ENCODE peak calls at places on chromosomes 16 and 17, in seven cellular contexts. X, D, A, I, H, M and J are unnamed samples.
A peak's percentile ranks its signal among the peaks of the same experiment; 100 is the strongest.

GRCh38 chr17:40675905-40676304 is 10.9 kb upstream of the KRT222 start:
- DNase-seq in H (no peak), A (no peak), I (no peak), D (no peak), X (no peak), M (no peak), J (no peak)

GRCh38 chr16:9437115-9437514 is 345.7 kb downstream of the HAPSTR1 start:
- DNase-seq in A (no peak), I (peak; percentile 23), H (no peak), D (no peak), X (no peak), M (no peak), J (no peak)

GRCh38 chr17:63196772-63197335 is 230.8 kb downstream of the TANC2 start:
- DNase-seq in H (no peak), D (no peak), M (no peak), A (no peak), X (no peak), I (no peak), J (no peak)

GRCh38 chr17:17988427-17988945 is 15.8 kb downstream of the DRC3 start:
- DNase-seq in A (no peak), D (no peak), M (no peak), I (no peak), H (no peak), X (no peak), J (peak; percentile 65)

GRCh38 chr16:82031116-82032084 is 3.7 kb upstream of the HSD17B2 start:
- DNase-seq in X (no peak), A (no peak), I (peak; percentile 78), H (peak; percentile 70), M (no peak), D (peak; percentile 15), J (no peak)

GRCh38 chr16:35188288-35189155 is 1729.1 kb downstream of the TP53TG3F start:
- DNase-seq in I (no peak), D (peak; percentile 49), H (no peak), X (peak; percentile 60), A (no peak), M (no peak), J (no peak)

GRCh38 chr17:17144916-17145665 is 61.0 kb downstream of the PLD6 start:
- DNase-seq in D (no peak), I (no peak), X (no peak), H (no peak), M (no peak), A (no peak), J (no peak)

GRCh38 chr17:17768415-17769088 is 68.2 kb downstream of the SREBF1 start:
- DNase-seq in A (no peak), H (no peak), X (no peak), I (no peak), M (no peak), D (no peak), J (no peak)

GRCh38 chr17:76131061-76131691 is 9.9 kb downstream of the FOXJ1 start:
- DNase-seq in I (no peak), M (no peak), D (no peak), X (no peak), A (no peak), H (no peak), J (no peak)

GRCh38 chr16:67149276-67150057 is 1.3 kb downstream of the B3GNT9 start:
- DNase-seq in H (peak; percentile 28), A (no peak), X (no peak), I (no peak), D (no peak), M (no peak), J (no peak)

GRCh38 chr16:67147437-67148140 is 3.2 kb downstream of the B3GNT9 start:
- DNase-seq in D (no peak), M (no peak), I (no peak), A (no peak), H (no peak), X (no peak), J (no peak)

GRCh38 chr16:67146523-67147357 is 4.1 kb downstream of the B3GNT9 start:
- DNase-seq in D (no peak), I (no peak), A (no peak), M (no peak), H (no peak), X (no peak), J (no peak)

GRCh38 chr16:67148656-67149275 is 2.0 kb downstream of the B3GNT9 start:
- DNase-seq in D (no peak), I (no peak), X (no peak), H (no peak), M (no peak), A (no peak), J (peak; percentile 61)

GRCh38 chr16:67148221-67148620 is 2.6 kb downstream of the B3GNT9 start:
- DNase-seq in M (no peak), I (no peak), H (no peak), A (no peak), D (no peak), X (no peak), J (peak; percentile 42)
- H3K27ac ChIP-seq in M (no peak overlapping the region), I (no peak overlapping the region), H (no peak overlapping the region), A (no peak overlapping the region), D (no peak overlapping the region), X (no peak overlapping the region), J (no peak overlapping the region)

GRCh38 chr17:59762022-59762825 is 54.8 kb downstream of the VMP1 start:
- DNase-seq in H (peak; percentile 93), X (no peak), D (no peak), A (no peak), M (no peak), I (no peak), J (no peak)
- H3K27ac ChIP-seq in H (peak overlapping the region; percentile 86), X (peak overlapping the region; percentile 8), D (no peak overlapping the region), A (no peak overlapping the region), M (no peak overlapping the region), I (peak overlapping the region; percentile 55), J (no peak overlapping the region)

GRCh38 chr17:77313831-77314230 is 173.1 kb downstream of the SEC14L1 start:
- DNase-seq in D (no peak), H (no peak), M (no peak), A (no peak), X (no peak), I (no peak), J (peak; percentile 27)

GRCh38 chr17:77315551-77316190 is 174.9 kb downstream of the SEC14L1 start:
- DNase-seq in M (no peak), X (peak; percentile 73), I (no peak), H (peak; percentile 34), D (no peak), A (no peak), J (peak; percentile 62)

GRCh38 chr17:77312786-77313599 is 172.2 kb downstream of the SEC14L1 start:
- DNase-seq in D (no peak), X (no peak), I (peak; percentile 90), H (peak; percentile 89), M (no peak), A (peak; percentile 68), J (peak; percentile 88)

GRCh38 chr17:77315010-77315409 is 174.2 kb downstream of the SEC14L1 start:
- DNase-seq in D (no peak), H (no peak), I (no peak), M (no peak), A (no peak), X (peak; percentile 10), J (peak; percentile 54)

DNA sequence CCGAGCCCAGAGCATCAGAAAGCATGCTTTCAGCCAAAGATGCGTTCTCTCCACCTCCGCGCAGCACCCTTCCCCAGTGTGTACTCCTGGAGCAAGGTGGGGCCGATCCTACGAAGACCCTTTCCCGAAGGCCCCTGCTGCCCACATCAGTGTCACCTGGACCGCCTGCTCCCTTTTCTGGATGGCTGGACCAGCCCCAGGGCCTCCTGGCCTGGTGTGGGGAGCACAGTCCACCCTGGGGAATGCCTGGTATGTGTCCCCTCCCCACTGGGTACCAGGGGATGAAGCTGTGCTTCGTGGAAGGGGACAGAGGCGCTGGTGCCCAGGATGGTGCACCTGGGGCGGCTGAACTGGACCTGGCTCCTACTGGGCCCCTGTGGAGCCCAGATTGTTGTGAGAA is 173.8 kb downstream of the SEC14L1 start:
- DNase-seq in D (no peak), A (no peak), M (no peak), H (no peak), I (no peak), X (peak; percentile 49), J (peak; percentile 69)
- H3K27ac ChIP-seq in D (no peak overlapping the region), A (no peak overlapping the region), M (no peak overlapping the region), H (no peak overlapping the region), I (peak overlapping the region; percentile 89), X (no peak overlapping the region), J (no peak overlapping the region)

DNA sequence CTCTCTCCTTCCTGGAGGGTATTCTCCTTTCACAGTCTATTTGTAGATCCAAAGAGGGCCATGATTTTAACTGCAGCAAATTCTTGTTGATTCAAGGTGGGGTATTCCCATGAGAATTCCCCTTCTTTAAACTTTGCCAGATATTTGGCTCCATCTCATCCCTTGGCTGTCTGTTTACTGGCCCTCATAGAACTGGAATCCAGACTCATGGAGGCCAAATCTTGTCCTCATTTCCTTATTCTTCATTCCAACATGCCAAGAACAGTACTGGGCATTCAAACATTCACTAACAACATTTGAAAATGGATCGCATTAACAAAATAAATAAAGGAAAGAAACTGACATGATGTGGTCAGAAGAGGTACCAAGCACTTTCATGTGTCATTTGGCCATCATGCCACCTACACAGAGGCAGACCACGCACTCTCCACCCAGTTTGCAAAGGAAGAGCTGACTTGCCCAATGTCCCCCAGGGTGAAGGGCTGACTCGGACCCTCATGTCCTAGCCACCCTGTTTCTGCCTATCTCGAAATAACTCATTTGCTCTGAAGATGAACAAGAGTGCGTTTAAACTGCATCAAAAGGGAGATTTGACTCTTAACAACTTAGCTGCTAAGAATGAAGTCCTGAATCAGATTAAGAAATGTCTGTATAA is 23.1 kb upstream of the SLC35B1 start:
- DNase-seq in A (no peak), I (no peak), H (no peak), X (no peak), M (no peak), D (no peak), J (no peak)
- H3K27ac ChIP-seq in A (peak overlapping the region; percentile 87), I (no peak overlapping the region), H (no peak overlapping the region), X (peak overlapping the region; percentile 24), M (peak overlapping the region; percentile 22), D (no peak overlapping the region), J (peak overlapping the region; percentile 88)